ENCODE peak calls at places on chromosomes 4 and X, in eight cellular contexts. K, Z, I, E, T, B, V and C are unnamed samples.

GRCh38 chrX:120514236-120514635 is 45.1 kb upstream of the LAMP2 start:
- DNase-seq in V (no peak), E (no peak), T (no peak), B (no peak), K (no peak), I (no peak), Z (peak), C (peak)

GRCh38 chr4:77669911-77670590 is 64.4 kb downstream of the CXCL13 start:
- DNase-seq in T (peak), Z (no peak), I (no peak), V (no peak), B (no peak), E (no peak), K (no peak), C (no peak)

GRCh38 chr4:79338148-79338547 is 12.3 kb upstream of the NAA11 start:
- DNase-seq in I (no peak), T (no peak), K (no peak), V (no peak), Z (no peak), E (no peak), B (no peak), C (no peak)

GRCh38 chrX:108167211-108167872 is 75.8 kb downstream of the ATG4A start:
- DNase-seq in V (no peak), Z (no peak), T (no peak), B (no peak), E (peak), K (no peak), I (no peak), C (peak)

GRCh38 chr4:168900080-168900479 is 110.0 kb downstream of the CBR4 start:
- DNase-seq in Z (no peak), I (peak), B (no peak), V (no peak), T (no peak), K (no peak), E (no peak), C (peak)

GRCh38 chr4:173328236-173328901 is 5.8 kb downstream of the HMGB2 start:
- DNase-seq in K (no peak), Z (no peak), B (no peak), E (no peak), V (no peak), I (no peak), T (no peak), C (no peak)

GRCh38 chr4:51843309-51844156 is 580 bp downstream of the DCUN1D4 start:
- DNase-seq in K (peak), Z (peak), V (peak), T (peak), I (peak), E (peak), B (peak), C (peak)

GRCh38 chr4:180542445-180543100 is 1700.6 kb upstream of the TENM3 start:
- DNase-seq in I (no peak), Z (no peak), E (peak), B (no peak), T (no peak), K (no peak), V (no peak), C (no peak)

GRCh38 chrX:23779025-23779424 is 3.9 kb upstream of the SAT1 start:
- DNase-seq in Z (no peak), V (no peak), I (no peak), E (peak), K (no peak), B (no peak), T (no peak), C (peak)

GRCh38 chrX:133607419-133608348 is 192.4 kb upstream of the GPC4 start:
- DNase-seq in I (no peak), V (no peak), B (no peak), Z (no peak), K (no peak), T (peak), E (no peak), C (no peak)

GRCh38 chrX:20265221-20265725 is 1.4 kb downstream of the RPS6KA3 start:
- DNase-seq in I (peak), B (peak), Z (peak), T (peak), K (peak), E (peak), V (peak), C (peak)

GRCh38 chrX:115408736-115409390 is 119.3 kb downstream of the LUZP4 start:
- DNase-seq in Z (no peak), K (no peak), E (peak), T (no peak), B (no peak), V (no peak), I (no peak), C (peak)

GRCh38 chr4:5098176-5098575 is 46.9 kb downstream of the STK32B start:
- DNase-seq in K (no peak), Z (no peak), T (no peak), V (no peak), I (no peak), B (no peak), E (peak), C (no peak)

GRCh38 chr4:18067031-18067430 is 45.5 kb upstream of the LCORL start:
- DNase-seq in B (no peak), V (no peak), K (no peak), Z (no peak), T (no peak), I (no peak), E (no peak), C (no peak)

GRCh38 chr4:1573830-1574459 is 110.2 kb downstream of the FAM53A start:
- DNase-seq in B (peak), I (no peak), E (no peak), T (no peak), K (no peak), V (peak), Z (peak), C (no peak)

GRCh38 chrX:35115205-35115604 is 172.6 kb downstream of the FAM47B start:
- DNase-seq in T (no peak), I (no peak), Z (no peak), E (peak), K (no peak), V (no peak), B (no peak), C (peak)

GRCh38 chrX:131045786-131046185 is 12.4 kb upstream of the ARHGAP36 start:
- DNase-seq in B (no peak), E (no peak), V (no peak), K (no peak), I (no peak), Z (no peak), T (no peak), C (no peak)

GRCh38 chr4:10091531-10092181 is 24.9 kb downstream of the WDR1 start:
- DNase-seq in T (no peak), Z (no peak), V (peak), K (no peak), I (no peak), E (no peak), B (peak), C (no peak)

GRCh38 chrX:53256446-53257041 is 24.8 kb downstream of the IQSEC2 start:
- DNase-seq in E (no peak), K (no peak), T (no peak), I (no peak), V (peak), Z (peak), B (no peak), C (no peak)

GRCh38 chr4:80243274-80244018 is 23.0 kb upstream of the FGF5 start:
- DNase-seq in T (no peak), E (no peak), B (no peak), K (no peak), I (no peak), Z (no peak), V (no peak), C (no peak)

GRCh38 chr4:152220201-152220666 is 315.7 kb downstream of the FBXW7 start:
- DNase-seq in E (no peak), I (no peak), K (no peak), B (no peak), V (no peak), T (no peak), Z (no peak), C (peak)

GRCh38 chrX:40996886-40997530 is 88.2 kb upstream of the USP9X start:
- DNase-seq in K (no peak), V (no peak), E (peak), I (no peak), Z (peak), T (no peak), B (no peak), C (peak)

GRCh38 chr4:146382194-146382593 is 139.5 kb downstream of the SLC10A7 start:
- DNase-seq in K (no peak), B (no peak), E (no peak), V (no peak), T (no peak), I (no peak), Z (no peak), C (no peak)

GRCh38 chr4:62324215-62324614 is 1124.1 kb downstream of the ADGRL3 start:
- DNase-seq in Z (no peak), K (peak), T (no peak), I (no peak), E (no peak), V (no peak), B (no peak), C (no peak)

GRCh38 chrX:113980953-113981352 is 602.9 kb upstream of the HTR2C start:
- DNase-seq in B (no peak), E (no peak), V (no peak), Z (no peak), K (no peak), I (no peak), T (no peak), C (no peak)

GRCh38 chr4:35250771-35251170 is 993.5 kb downstream of the ARAP2 start:
- DNase-seq in Z (no peak), I (no peak), B (no peak), E (no peak), K (no peak), V (no peak), T (no peak), C (no peak)

GRCh38 chr4:20252656-20253271 is 1.1 kb downstream of the SLIT2 start:
- DNase-seq in Z (peak), V (peak), B (peak), E (no peak), K (peak), I (peak), T (no peak), C (peak)
- H3K4me3 ChIP-seq in Z (peak), V (peak), B (peak), E (peak), K (peak), I (peak), T (peak), C (peak)

GRCh38 chrX:151675121-151675746 is 20.0 kb upstream of the PRRG3 start:
- DNase-seq in E (no peak), B (no peak), Z (no peak), V (no peak), K (no peak), I (no peak), T (no peak), C (no peak)

GRCh38 chrX:151679798-151680427 is 15.3 kb upstream of the PRRG3 start:
- DNase-seq in K (no peak), B (no peak), T (no peak), I (no peak), Z (no peak), V (no peak), E (no peak), C (no peak)

DNA sequence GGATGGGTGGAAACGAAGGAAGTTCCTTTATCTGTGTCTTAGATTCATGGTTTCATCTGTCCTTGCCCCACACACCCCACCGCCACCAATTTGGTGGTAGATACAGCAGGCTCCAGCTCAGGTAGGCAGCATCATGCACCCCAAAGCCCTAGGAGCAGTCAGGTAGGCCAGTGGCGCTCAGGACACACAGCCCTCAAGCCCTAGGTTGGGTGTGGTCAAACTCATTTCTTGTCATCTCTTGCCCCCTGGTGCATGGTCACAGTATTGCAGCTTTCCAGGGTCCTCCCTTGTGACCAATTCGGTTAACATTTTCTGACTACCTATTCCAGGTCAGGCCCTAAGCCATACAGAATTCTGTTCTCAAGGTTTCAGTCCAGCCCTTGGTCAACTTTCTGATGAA is 14.5 kb upstream of the PRRG3 start:
- DNase-seq in Z (peak), V (no peak), E (peak), I (peak), B (no peak), K (peak), T (peak), C (peak)
- TF ChIP-seq CTCF in Z (peak), V (peak), E (peak), I (no peak), B (peak), K (peak), T (peak), C (peak)

DNA sequence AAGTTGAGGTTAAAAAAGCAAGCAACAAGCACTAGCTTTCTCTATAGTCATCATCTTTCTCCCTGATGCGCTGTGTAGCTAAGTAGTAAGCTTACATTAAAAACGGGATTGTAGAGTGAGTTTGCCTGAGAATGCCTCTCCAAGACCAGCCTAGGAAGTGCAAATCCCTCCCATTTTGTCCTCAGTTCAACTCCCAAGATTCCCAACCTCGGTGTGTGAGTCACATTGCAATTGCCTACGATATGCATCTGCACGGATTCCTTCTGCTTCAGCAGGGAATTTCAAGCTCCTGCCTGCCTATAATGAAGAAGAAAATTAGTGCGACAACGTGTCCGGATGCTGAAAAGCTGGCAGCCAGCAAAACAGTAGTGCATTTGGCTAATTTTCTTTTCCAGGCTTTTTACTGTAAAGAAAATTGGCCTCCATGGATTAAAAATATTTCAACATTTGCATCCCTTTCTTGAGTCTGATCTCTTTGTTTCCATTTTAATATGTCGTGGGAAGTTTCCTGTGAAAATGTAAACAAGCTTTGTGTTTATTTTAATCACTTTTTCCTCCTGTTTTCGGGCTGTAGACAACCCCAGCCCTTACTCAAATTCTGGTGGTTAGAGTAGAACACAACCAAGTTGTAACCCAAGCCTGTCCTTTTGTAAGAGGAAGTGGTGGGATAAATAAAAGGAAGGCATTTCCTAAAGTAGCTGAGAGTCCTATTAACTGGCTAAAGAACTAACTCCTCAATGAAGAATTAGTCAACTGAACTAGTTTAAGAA is 58.4 kb upstream of the TET2 start:
- DNase-seq in T (no peak), K (no peak), I (peak), E (peak), Z (peak), B (no peak), V (no peak), C (peak)
- H3K4me3 ChIP-seq in T (no peak), K (no peak), I (no peak), E (peak), Z (no peak), B (no peak), V (no peak), C (peak)

GRCh38 chrX:15301924-15302323 is 13.5 kb downstream of the ASB11 start:
- DNase-seq in T (no peak), I (no peak), B (no peak), V (no peak), E (no peak), K (peak), Z (peak), C (peak)

GRCh38 chrX:15298201-15298600 is 17.2 kb downstream of the ASB11 start:
- DNase-seq in B (no peak), E (no peak), I (no peak), K (no peak), V (no peak), Z (no peak), T (no peak), C (no peak)

GRCh38 chrX:15298780-15299179 is 16.7 kb downstream of the ASB11 start:
- DNase-seq in T (no peak), B (no peak), I (no peak), E (no peak), K (no peak), Z (no peak), V (no peak), C (no peak)

GRCh38 chrX:15299945-15300851 is 15.2 kb downstream of the ASB11 start:
- DNase-seq in V (no peak), E (no peak), B (no peak), T (no peak), K (no peak), Z (no peak), I (no peak), C (peak)
- TF ChIP-seq CTCF in V (no peak), E (peak), B (no peak), T (peak), K (peak), Z (peak), I (no peak), C (peak)

GRCh38 chr4:82433791-82434190 is 3.4 kb downstream of the ENOPH1 start:
- DNase-seq in V (no peak), K (no peak), E (no peak), I (no peak), B (no peak), T (no peak), Z (no peak), C (no peak)

GRCh38 chr4:82431026-82431745 is 796 bp downstream of the ENOPH1 start:
- DNase-seq in I (no peak), V (peak), T (peak), K (peak), E (peak), B (peak), Z (peak), C (peak)

GRCh38 chr4:82431831-82432230 is 1.4 kb downstream of the ENOPH1 start:
- DNase-seq in Z (no peak), I (no peak), V (no peak), E (no peak), K (no peak), T (no peak), B (no peak), C (no peak)

GRCh38 chr4:82430193-82431025 is at the start of the genes ENOPH1 and HNRNPDL:
- DNase-seq in K (peak), V (peak), E (peak), T (peak), Z (peak), I (peak), B (peak), C (peak)

DNA sequence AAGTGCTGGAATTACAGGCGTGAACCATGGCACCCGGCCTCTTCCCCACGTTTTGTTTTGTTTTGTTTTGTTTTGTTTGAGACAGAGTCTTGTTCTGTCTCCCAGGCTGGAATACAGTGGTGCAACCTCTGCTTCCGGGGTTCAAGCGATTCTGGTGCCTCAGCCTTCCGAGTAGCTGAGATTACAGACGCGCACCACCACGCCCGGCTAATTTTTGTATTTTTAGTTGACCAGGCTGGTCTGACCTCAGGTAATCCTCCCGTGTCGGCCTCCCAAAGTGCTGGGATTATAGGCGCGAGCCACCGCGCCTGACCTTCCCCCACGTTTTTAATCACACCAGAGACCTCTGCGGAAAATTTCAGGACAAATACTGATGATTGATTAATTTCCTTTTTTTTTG is 2.2 kb downstream of the ENOPH1 start:
- DNase-seq in K (no peak), B (no peak), Z (no peak), T (no peak), E (no peak), V (no peak), I (no peak), C (no peak)
- H3K4me3 ChIP-seq in K (no peak), B (no peak), Z (peak), T (no peak), E (no peak), V (no peak), I (no peak), C (no peak)

DNA sequence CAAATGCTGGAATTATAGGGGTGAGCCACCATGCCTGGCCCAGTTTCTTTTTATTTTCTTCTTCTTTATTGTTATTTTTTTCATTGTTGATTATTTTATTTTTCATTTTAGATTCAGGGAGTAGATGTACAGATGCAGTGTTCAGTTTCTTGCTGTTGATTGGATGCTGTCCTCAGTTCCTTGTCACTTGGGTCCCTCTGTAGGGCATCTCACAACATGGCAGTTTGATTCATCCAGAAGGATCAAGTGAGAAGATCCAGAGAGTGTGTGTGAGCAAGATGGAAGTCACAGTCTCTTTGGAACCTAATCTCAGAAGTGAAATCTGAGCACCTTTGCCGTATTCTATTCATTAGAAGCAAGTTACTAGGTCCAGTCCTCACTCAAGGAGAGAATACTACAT is 20.9 kb downstream of the HMGB3 start:
- DNase-seq in T (no peak), Z (no peak), I (no peak), E (no peak), B (no peak), K (no peak), V (no peak), C (peak)
- TF ChIP-seq CTCF in T (no peak), Z (peak), I (no peak), E (peak), B (no peak), K (no peak), V (no peak), C (peak)

GRCh38 chr4:121712783-121713182 is 16.0 kb upstream of the ANXA5 start:
- DNase-seq in K (no peak), T (no peak), I (no peak), E (no peak), B (no peak), Z (no peak), V (no peak), C (no peak)

GRCh38 chr4:121709766-121710405 is 13.1 kb upstream of the ANXA5 start:
- DNase-seq in Z (no peak), B (no peak), E (no peak), V (no peak), T (no peak), K (no peak), I (no peak), C (no peak)

GRCh38 chr4:121714548-121714947 is 17.8 kb upstream of the ANXA5 start:
- DNase-seq in V (no peak), Z (no peak), I (no peak), T (no peak), B (no peak), K (no peak), E (no peak), C (no peak)

GRCh38 chr4:121711263-121712000 is 14.7 kb upstream of the ANXA5 start:
- DNase-seq in T (peak), E (peak), K (peak), V (peak), I (peak), Z (peak), B (peak), C (peak)

GRCh38 chr4:121712001-121712655 is 15.3 kb upstream of the ANXA5 start:
- DNase-seq in E (no peak), B (no peak), V (no peak), T (no peak), K (no peak), Z (no peak), I (no peak), C (no peak)
- H3K4me3 ChIP-seq in E (no peak), B (no peak), V (peak), T (peak), K (no peak), Z (peak), I (no peak), C (peak)

GRCh38 chr4:2619459-2619858 is 83.0 kb downstream of the FAM193A start:
- DNase-seq in I (no peak), V (no peak), E (no peak), Z (peak), K (no peak), T (no peak), B (no peak), C (no peak)
- TF ChIP-seq CTCF in I (no peak), V (no peak), E (no peak), Z (no peak), K (no peak), T (no peak), B (no peak), C (no peak)